ENCODE peak calls at places on chromosome 20, in six cellular contexts. One of them, this sample, is unnamed.

GRCh38 chr20:17473662-17474061 is 57.5 kb downstream of the BFSP1 start:
- DNase-seq in fibroblast of mammary gland: no peak
- DNase-seq in EL: no peak
- DNase-seq in adipocyte: peak; percentile 25
- DNase-seq in B cell: no peak
- DNase-seq in progenitor cell of endocrine pancreas: no peak
- DNase-seq in this sample: no peak

GRCh38 chr20:41577129-41578009 is 40.8 kb downstream of the CHD6 start:
- DNase-seq in fibroblast of mammary gland: no peak
- DNase-seq in EL: no peak
- DNase-seq in adipocyte: no peak
- DNase-seq in B cell: no peak
- DNase-seq in progenitor cell of endocrine pancreas: no peak
- DNase-seq in this sample: no peak

GRCh38 chr20:17622851-17623508 is 53.1 kb downstream of the DSTN start:
- DNase-seq in fibroblast of mammary gland: no peak
- DNase-seq in EL: no peak
- DNase-seq in adipocyte: no peak
- DNase-seq in B cell: no peak
- DNase-seq in progenitor cell of endocrine pancreas: no peak
- DNase-seq in this sample: no peak

GRCh38 chr20:5000263-5001173 is 792 bp downstream of the SLC23A2 start:
- DNase-seq in fibroblast of mammary gland: peak; percentile 23
- DNase-seq in EL: peak; percentile 38
- DNase-seq in adipocyte: peak; percentile 25
- DNase-seq in B cell: peak; percentile 45
- DNase-seq in progenitor cell of endocrine pancreas: peak; percentile 10
- DNase-seq in this sample: peak; percentile 58

GRCh38 chr20:33474097-33474846 is 15.6 kb upstream of the CBFA2T2 start:
- DNase-seq in fibroblast of mammary gland: no peak
- DNase-seq in EL: no peak
- DNase-seq in adipocyte: no peak
- DNase-seq in B cell: no peak
- DNase-seq in progenitor cell of endocrine pancreas: no peak
- DNase-seq in this sample: no peak

GRCh38 chr20:32798046-32798985 is 21.4 kb upstream of the MAPRE1 start:
- DNase-seq in fibroblast of mammary gland: no peak
- DNase-seq in EL: no peak
- DNase-seq in adipocyte: no peak
- DNase-seq in B cell: no peak
- DNase-seq in progenitor cell of endocrine pancreas: no peak
- DNase-seq in this sample: no peak

GRCh38 chr20:53355790-53356189 is 237.8 kb downstream of the ZNF217 start:
- DNase-seq in fibroblast of mammary gland: no peak
- DNase-seq in EL: no peak
- DNase-seq in adipocyte: no peak
- DNase-seq in B cell: no peak
- DNase-seq in progenitor cell of endocrine pancreas: no peak
- DNase-seq in this sample: no peak

GRCh38 chr20:43915209-43916072 is 789 bp downstream of the TOX2 start:
- DNase-seq in fibroblast of mammary gland: peak; percentile 14
- DNase-seq in EL: peak; percentile 37
- DNase-seq in adipocyte: peak; percentile 64
- DNase-seq in B cell: peak; percentile 17
- DNase-seq in progenitor cell of endocrine pancreas: no peak
- DNase-seq in this sample: peak; percentile 47

GRCh38 chr20:16573011-16573965 is at the start of gene KIF16B:
- DNase-seq in fibroblast of mammary gland: peak; percentile 78
- DNase-seq in EL: peak; percentile 87
- DNase-seq in adipocyte: peak; percentile 92
- DNase-seq in B cell: peak; percentile 91
- DNase-seq in progenitor cell of endocrine pancreas: peak; percentile 96
- DNase-seq in this sample: peak; percentile 95

GRCh38 chr20:24492031-24492607 is 22.7 kb downstream of the SYNDIG1 start:
- DNase-seq in fibroblast of mammary gland: no peak
- DNase-seq in EL: no peak
- DNase-seq in adipocyte: no peak
- DNase-seq in B cell: no peak
- DNase-seq in progenitor cell of endocrine pancreas: no peak
- DNase-seq in this sample: no peak

GRCh38 chr20:664151-664550 is 11.2 kb upstream of the SRXN1 start:
- DNase-seq in fibroblast of mammary gland: no peak
- DNase-seq in EL: no peak
- DNase-seq in adipocyte: no peak
- DNase-seq in B cell: no peak
- DNase-seq in progenitor cell of endocrine pancreas: no peak
- DNase-seq in this sample: no peak

GRCh38 chr20:13220194-13220856 is 749 bp upstream of the ISM1 start:
- DNase-seq in fibroblast of mammary gland: peak; percentile 32
- DNase-seq in EL: peak; percentile 6
- DNase-seq in adipocyte: peak; percentile 48
- DNase-seq in B cell: no peak
- DNase-seq in progenitor cell of endocrine pancreas: peak; percentile 35
- DNase-seq in this sample: peak; percentile 16

GRCh38 chr20:10247440-10247839 is 28.8 kb downstream of the SNAP25 start:
- DNase-seq in fibroblast of mammary gland: no peak
- DNase-seq in EL: peak; percentile 27
- DNase-seq in adipocyte: no peak
- DNase-seq in B cell: no peak
- DNase-seq in progenitor cell of endocrine pancreas: no peak
- DNase-seq in this sample: no peak

GRCh38 chr20:25054995-25055629 is 2.8 kb downstream of the ACSS1 start:
- DNase-seq in fibroblast of mammary gland: peak; percentile 58
- DNase-seq in EL: peak; percentile 44
- DNase-seq in adipocyte: peak; percentile 34
- DNase-seq in B cell: no peak
- DNase-seq in progenitor cell of endocrine pancreas: no peak
- DNase-seq in this sample: peak; percentile 60

GRCh38 chr20:41142914-41143313 is 5.6 kb downstream of the PLCG1 start:
- DNase-seq in fibroblast of mammary gland: no peak
- DNase-seq in EL: no peak
- DNase-seq in adipocyte: no peak
- DNase-seq in B cell: peak; percentile 36
- DNase-seq in progenitor cell of endocrine pancreas: no peak
- DNase-seq in this sample: no peak

GRCh38 chr20:63394069-63394468 is 32.9 kb upstream of the CHRNA4 start:
- DNase-seq in fibroblast of mammary gland: no peak
- DNase-seq in EL: peak; percentile 18
- DNase-seq in adipocyte: peak; percentile 3
- DNase-seq in B cell: no peak
- DNase-seq in progenitor cell of endocrine pancreas: no peak
- DNase-seq in this sample: no peak

GRCh38 chr20:2593756-2594155 is 57.4 kb downstream of the TMC2 start:
- DNase-seq in fibroblast of mammary gland: no peak
- DNase-seq in EL: no peak
- DNase-seq in adipocyte: no peak
- DNase-seq in B cell: no peak
- DNase-seq in progenitor cell of endocrine pancreas: no peak
- DNase-seq in this sample: no peak

GRCh38 chr20:9392892-9393857 is 121.2 kb upstream of the LAMP5 start:
- DNase-seq in fibroblast of mammary gland: peak; percentile 68
- DNase-seq in EL: peak; percentile 69
- DNase-seq in adipocyte: peak; percentile 92
- DNase-seq in B cell: no peak
- DNase-seq in progenitor cell of endocrine pancreas: peak; percentile 17
- DNase-seq in this sample: peak; percentile 91

GRCh38 chr20:8331740-8332412 is 199.8 kb downstream of the PLCB1 start:
- DNase-seq in fibroblast of mammary gland: peak; percentile 79
- DNase-seq in EL: peak; percentile 81
- DNase-seq in adipocyte: peak; percentile 48
- DNase-seq in B cell: no peak
- DNase-seq in progenitor cell of endocrine pancreas: no peak
- DNase-seq in this sample: peak; percentile 75

GRCh38 chr20:19996970-19997369 is 20.2 kb upstream of the NAA20 start:
- DNase-seq in fibroblast of mammary gland: no peak
- DNase-seq in EL: no peak
- DNase-seq in adipocyte: no peak
- DNase-seq in B cell: no peak
- DNase-seq in progenitor cell of endocrine pancreas: no peak
- DNase-seq in this sample: no peak

GRCh38 chr20:21529863-21530262 is 16.0 kb upstream of the NKX2-2 start:
- DNase-seq in fibroblast of mammary gland: no peak
- DNase-seq in EL: no peak
- DNase-seq in adipocyte: no peak
- DNase-seq in B cell: no peak
- DNase-seq in progenitor cell of endocrine pancreas: no peak
- DNase-seq in this sample: no peak

GRCh38 chr20:60206259-60206658 is 248.0 kb downstream of the CDH26 start:
- DNase-seq in fibroblast of mammary gland: peak; percentile 57
- DNase-seq in EL: peak; percentile 49
- DNase-seq in adipocyte: peak; percentile 28
- DNase-seq in B cell: no peak
- DNase-seq in progenitor cell of endocrine pancreas: no peak
- DNase-seq in this sample: peak; percentile 74

GRCh38 chr20:40738976-40739375 is 49.9 kb upstream of the MAFB start:
- DNase-seq in fibroblast of mammary gland: no peak
- DNase-seq in EL: no peak
- DNase-seq in adipocyte: no peak
- DNase-seq in B cell: no peak
- DNase-seq in progenitor cell of endocrine pancreas: no peak
- DNase-seq in this sample: no peak

GRCh38 chr20:48921883-48922867 is 664 bp downstream of the ARFGEF2 start:
- DNase-seq in fibroblast of mammary gland: peak; percentile 37
- DNase-seq in EL: no peak
- DNase-seq in adipocyte: peak; percentile 67
- DNase-seq in B cell: no peak
- DNase-seq in progenitor cell of endocrine pancreas: peak; percentile 43
- DNase-seq in this sample: peak; percentile 77

GRCh38 chr20:59994697-59995122 is 36.5 kb downstream of the CDH26 start:
- DNase-seq in fibroblast of mammary gland: peak; percentile 61
- DNase-seq in EL: peak; percentile 23
- DNase-seq in adipocyte: no peak
- DNase-seq in B cell: no peak
- DNase-seq in progenitor cell of endocrine pancreas: no peak
- DNase-seq in this sample: no peak

GRCh38 chr20:46353506-46354206 is 45.4 kb upstream of the CDH22 start:
- DNase-seq in fibroblast of mammary gland: no peak
- DNase-seq in EL: no peak
- DNase-seq in adipocyte: no peak
- DNase-seq in B cell: no peak
- DNase-seq in progenitor cell of endocrine pancreas: no peak
- DNase-seq in this sample: no peak

GRCh38 chr20:50136822-50137599 is 16.5 kb downstream of the PEDS1 start:
- DNase-seq in fibroblast of mammary gland: peak; percentile 87
- DNase-seq in EL: peak; percentile 68
- DNase-seq in adipocyte: no peak
- DNase-seq in B cell: no peak
- DNase-seq in progenitor cell of endocrine pancreas: no peak
- DNase-seq in this sample: no peak

GRCh38 chr20:9978395-9979004 is 56.3 kb upstream of the ANKEF1 start:
- DNase-seq in fibroblast of mammary gland: peak; percentile 95
- DNase-seq in EL: peak; percentile 86
- DNase-seq in adipocyte: peak; percentile 95
- DNase-seq in B cell: peak; percentile 64
- DNase-seq in progenitor cell of endocrine pancreas: peak; percentile 14
- DNase-seq in this sample: peak; percentile 72

This sample was measured in GM03348.